ENCODE peak calls at places on chromosome 14, in nine cellular contexts. One of them, this sample, is unnamed. For H3K4me1, the result is how much of the 10 kb centered on the place peaks cover.

GRCh38 chr14:104690861-104691455 is 1.5 kb downstream of the INF2 start:
- DNase-seq in astrocyte: no peak
- DNase-seq in suprapubic skin: no peak
- DNase-seq in tibial nerve: no peak
- DNase-seq in esophagus squamous epithelium: no peak
- DNase-seq in CD8-positive, alpha-beta T cell: no peak
- DNase-seq in HCT116: no peak
- DNase-seq in colonic mucosa: no peak
- DNase-seq in SK-N-SH: no peak
- DNase-seq in this sample: no peak

GRCh38 chr14:99191663-99192621 is 80.1 kb downstream of the BCL11B start:
- DNase-seq in tibial nerve: no peak
- DNase-seq in colonic mucosa: peak
- DNase-seq in HCT116: no peak
- DNase-seq in esophagus squamous epithelium: no peak
- DNase-seq in SK-N-SH: no peak
- DNase-seq in suprapubic skin: no peak
- DNase-seq in CD8-positive, alpha-beta T cell: peak
- DNase-seq in astrocyte: peak
- DNase-seq in this sample: peak

GRCh38 chr14:102539544-102540309 is 30.2 kb upstream of the ANKRD9 start:
- DNase-seq in HCT116: no peak
- DNase-seq in suprapubic skin: no peak
- DNase-seq in SK-N-SH: peak
- DNase-seq in tibial nerve: no peak
- DNase-seq in colonic mucosa: no peak
- DNase-seq in esophagus squamous epithelium: no peak
- DNase-seq in CD8-positive, alpha-beta T cell: no peak
- DNase-seq in astrocyte: peak
- DNase-seq in this sample: peak

GRCh38 chr14:37901978-37902377 is 305.7 kb upstream of the SSTR1 start:
- DNase-seq in suprapubic skin: peak
- DNase-seq in CD8-positive, alpha-beta T cell: no peak
- DNase-seq in SK-N-SH: no peak
- DNase-seq in HCT116: no peak
- DNase-seq in tibial nerve: peak
- DNase-seq in astrocyte: peak
- DNase-seq in esophagus squamous epithelium: no peak
- DNase-seq in colonic mucosa: no peak
- DNase-seq in this sample: peak

GRCh38 chr14:71363961-71364360 is 456.7 kb downstream of the PCNX1 start:
- DNase-seq in suprapubic skin: no peak
- DNase-seq in SK-N-SH: no peak
- DNase-seq in colonic mucosa: no peak
- DNase-seq in CD8-positive, alpha-beta T cell: no peak
- DNase-seq in esophagus squamous epithelium: no peak
- DNase-seq in HCT116: no peak
- DNase-seq in tibial nerve: no peak
- DNase-seq in astrocyte: peak
- DNase-seq in this sample: no peak

GRCh38 chr14:32329146-32329545 is at the start of gene AKAP6:
- DNase-seq in tibial nerve: no peak
- DNase-seq in esophagus squamous epithelium: no peak
- DNase-seq in astrocyte: no peak
- DNase-seq in CD8-positive, alpha-beta T cell: no peak
- DNase-seq in colonic mucosa: no peak
- DNase-seq in SK-N-SH: peak
- DNase-seq in HCT116: no peak
- DNase-seq in suprapubic skin: no peak
- DNase-seq in this sample: no peak

GRCh38 chr14:43901950-43902349 is 605.1 kb downstream of the FSCB start:
- DNase-seq in SK-N-SH: no peak
- DNase-seq in astrocyte: no peak
- DNase-seq in suprapubic skin: no peak
- DNase-seq in esophagus squamous epithelium: no peak
- DNase-seq in CD8-positive, alpha-beta T cell: no peak
- DNase-seq in tibial nerve: no peak
- DNase-seq in colonic mucosa: no peak
- DNase-seq in HCT116: no peak
- DNase-seq in this sample: no peak

GRCh38 chr14:88195676-88196075 is 127.4 kb downstream of the KCNK10 start:
- DNase-seq in colonic mucosa: no peak
- DNase-seq in esophagus squamous epithelium: no peak
- DNase-seq in astrocyte: no peak
- DNase-seq in CD8-positive, alpha-beta T cell: no peak
- DNase-seq in HCT116: no peak
- DNase-seq in tibial nerve: no peak
- DNase-seq in suprapubic skin: no peak
- DNase-seq in SK-N-SH: peak
- DNase-seq in this sample: no peak

GRCh38 chr14:49999216-49999761 is 106.4 kb downstream of the ARF6 start:
- DNase-seq in astrocyte: peak
- DNase-seq in tibial nerve: peak
- DNase-seq in esophagus squamous epithelium: peak
- DNase-seq in SK-N-SH: peak
- DNase-seq in HCT116: peak
- DNase-seq in suprapubic skin: peak
- DNase-seq in CD8-positive, alpha-beta T cell: peak
- DNase-seq in colonic mucosa: peak
- DNase-seq in this sample: peak

GRCh38 chr14:78448483-78449094 is 278.4 kb downstream of the NRXN3 start:
- DNase-seq in tibial nerve: peak
- DNase-seq in esophagus squamous epithelium: no peak
- DNase-seq in SK-N-SH: peak
- DNase-seq in suprapubic skin: no peak
- DNase-seq in colonic mucosa: peak
- DNase-seq in HCT116: peak
- DNase-seq in CD8-positive, alpha-beta T cell: peak
- DNase-seq in astrocyte: no peak
- DNase-seq in this sample: peak

GRCh38 chr14:100076630-100077029 is 11.4 kb downstream of the EVL start:
- DNase-seq in esophagus squamous epithelium: no peak
- DNase-seq in suprapubic skin: peak
- DNase-seq in tibial nerve: no peak
- DNase-seq in SK-N-SH: no peak
- DNase-seq in colonic mucosa: no peak
- DNase-seq in CD8-positive, alpha-beta T cell: no peak
- DNase-seq in astrocyte: peak
- DNase-seq in HCT116: no peak
- DNase-seq in this sample: peak

GRCh38 chr14:102630405-102630804 is 38.0 kb downstream of the RCOR1 start:
- DNase-seq in astrocyte: no peak
- DNase-seq in tibial nerve: no peak
- DNase-seq in HCT116: no peak
- DNase-seq in colonic mucosa: no peak
- DNase-seq in suprapubic skin: no peak
- DNase-seq in CD8-positive, alpha-beta T cell: no peak
- DNase-seq in esophagus squamous epithelium: no peak
- DNase-seq in SK-N-SH: no peak
- DNase-seq in this sample: no peak

GRCh38 chr14:76509291-76509690 is 133.4 kb downstream of the ESRRB start:
- DNase-seq in CD8-positive, alpha-beta T cell: no peak
- DNase-seq in astrocyte: no peak
- DNase-seq in esophagus squamous epithelium: no peak
- DNase-seq in SK-N-SH: no peak
- DNase-seq in suprapubic skin: no peak
- DNase-seq in colonic mucosa: no peak
- DNase-seq in HCT116: no peak
- DNase-seq in tibial nerve: no peak
- DNase-seq in this sample: no peak

GRCh38 chr14:69615471-69616407 is 4.3 kb downstream of the SUSD6 start:
- DNase-seq in suprapubic skin: no peak
- DNase-seq in esophagus squamous epithelium: no peak
- DNase-seq in HCT116: no peak
- DNase-seq in CD8-positive, alpha-beta T cell: peak
- DNase-seq in tibial nerve: peak
- DNase-seq in astrocyte: peak
- DNase-seq in SK-N-SH: no peak
- DNase-seq in colonic mucosa: peak
- DNase-seq in this sample: peak

GRCh38 chr14:79383031-79383430 is 828.3 kb downstream of the DIO2 start:
- DNase-seq in esophagus squamous epithelium: no peak
- DNase-seq in tibial nerve: no peak
- DNase-seq in suprapubic skin: no peak
- DNase-seq in CD8-positive, alpha-beta T cell: no peak
- DNase-seq in HCT116: no peak
- DNase-seq in SK-N-SH: no peak
- DNase-seq in colonic mucosa: no peak
- DNase-seq in astrocyte: no peak
- DNase-seq in this sample: no peak

GRCh38 chr14:25887251-25887908 is 710.5 kb downstream of the NOVA1 start:
- DNase-seq in SK-N-SH: no peak
- DNase-seq in CD8-positive, alpha-beta T cell: no peak
- DNase-seq in HCT116: no peak
- DNase-seq in suprapubic skin: no peak
- DNase-seq in tibial nerve: no peak
- DNase-seq in esophagus squamous epithelium: no peak
- DNase-seq in astrocyte: peak
- DNase-seq in colonic mucosa: no peak
- DNase-seq in this sample: no peak

GRCh38 chr14:92903359-92903758 is 19.6 kb upstream of the CHGA start:
- DNase-seq in SK-N-SH: no peak
- DNase-seq in esophagus squamous epithelium: no peak
- DNase-seq in astrocyte: no peak
- DNase-seq in CD8-positive, alpha-beta T cell: peak
- DNase-seq in suprapubic skin: no peak
- DNase-seq in tibial nerve: no peak
- DNase-seq in HCT116: no peak
- DNase-seq in colonic mucosa: no peak
- DNase-seq in this sample: no peak

GRCh38 chr14:61132894-61133293 is 148.2 kb downstream of the TMEM30B start:
- DNase-seq in CD8-positive, alpha-beta T cell: no peak
- DNase-seq in SK-N-SH: no peak
- DNase-seq in HCT116: no peak
- DNase-seq in astrocyte: no peak
- DNase-seq in esophagus squamous epithelium: no peak
- DNase-seq in colonic mucosa: no peak
- DNase-seq in tibial nerve: no peak
- DNase-seq in suprapubic skin: no peak
- DNase-seq in this sample: no peak

GRCh38 chr14:46574976-46575375 is 76.6 kb downstream of the RPL10L start:
- DNase-seq in esophagus squamous epithelium: no peak
- DNase-seq in HCT116: no peak
- DNase-seq in colonic mucosa: no peak
- DNase-seq in astrocyte: no peak
- DNase-seq in tibial nerve: no peak
- DNase-seq in suprapubic skin: no peak
- DNase-seq in CD8-positive, alpha-beta T cell: no peak
- DNase-seq in SK-N-SH: no peak
- DNase-seq in this sample: no peak

GRCh38 chr14:43341921-43342320 is 1165.2 kb downstream of the FSCB start:
- DNase-seq in astrocyte: no peak
- DNase-seq in suprapubic skin: no peak
- DNase-seq in CD8-positive, alpha-beta T cell: no peak
- DNase-seq in HCT116: no peak
- DNase-seq in colonic mucosa: no peak
- DNase-seq in esophagus squamous epithelium: no peak
- DNase-seq in tibial nerve: no peak
- DNase-seq in SK-N-SH: no peak
- DNase-seq in this sample: no peak

GRCh38 chr14:30994681-30995620 is 30.5 kb upstream of the AP4S1 start:
- DNase-seq in suprapubic skin: no peak
- DNase-seq in CD8-positive, alpha-beta T cell: no peak
- DNase-seq in tibial nerve: no peak
- DNase-seq in esophagus squamous epithelium: no peak
- DNase-seq in SK-N-SH: no peak
- DNase-seq in HCT116: no peak
- DNase-seq in colonic mucosa: no peak
- DNase-seq in astrocyte: peak
- DNase-seq in this sample: no peak

GRCh38 chr14:68604822-68605221 is 188.0 kb downstream of the ZFP36L1 start:
- DNase-seq in HCT116: no peak
- DNase-seq in colonic mucosa: no peak
- DNase-seq in SK-N-SH: no peak
- DNase-seq in suprapubic skin: no peak
- DNase-seq in astrocyte: no peak
- DNase-seq in esophagus squamous epithelium: no peak
- DNase-seq in CD8-positive, alpha-beta T cell: no peak
- DNase-seq in tibial nerve: no peak
- DNase-seq in this sample: no peak

GRCh38 chr14:35402323-35403084 is 2.0 kb downstream of the NFKBIA start:
- DNase-seq in SK-N-SH: no peak
- DNase-seq in astrocyte: no peak
- DNase-seq in esophagus squamous epithelium: no peak
- DNase-seq in tibial nerve: no peak
- DNase-seq in HCT116: no peak
- DNase-seq in CD8-positive, alpha-beta T cell: peak
- DNase-seq in suprapubic skin: no peak
- DNase-seq in colonic mucosa: peak
- DNase-seq in this sample: no peak
- H3K4me1 ChIP-seq in SK-N-SH: under half
- H3K4me1 ChIP-seq in astrocyte: under half
- H3K4me1 ChIP-seq in esophagus squamous epithelium: under half
- H3K4me1 ChIP-seq in tibial nerve: half or more
- H3K4me1 ChIP-seq in HCT116: under half
- H3K4me1 ChIP-seq in CD8-positive, alpha-beta T cell: half or more
- H3K4me1 ChIP-seq in suprapubic skin: half or more
- H3K4me1 ChIP-seq in colonic mucosa: under half
- H3K4me1 ChIP-seq in this sample: half or more

GRCh38 chr14:22796087-22796707 is 19.0 kb downstream of the SLC7A7 start:
- DNase-seq in esophagus squamous epithelium: no peak
- DNase-seq in CD8-positive, alpha-beta T cell: no peak
- DNase-seq in HCT116: no peak
- DNase-seq in astrocyte: no peak
- DNase-seq in tibial nerve: no peak
- DNase-seq in colonic mucosa: no peak
- DNase-seq in SK-N-SH: no peak
- DNase-seq in suprapubic skin: no peak
- DNase-seq in this sample: no peak
- H3K4me3 ChIP-seq in esophagus squamous epithelium: no peak
- H3K4me3 ChIP-seq in CD8-positive, alpha-beta T cell: no peak
- H3K4me3 ChIP-seq in HCT116: no peak
- H3K4me3 ChIP-seq in astrocyte: no peak
- H3K4me3 ChIP-seq in tibial nerve: no peak
- H3K4me3 ChIP-seq in colonic mucosa: no peak
- H3K4me3 ChIP-seq in SK-N-SH: no peak
- H3K4me3 ChIP-seq in suprapubic skin: no peak
- H3K4me3 ChIP-seq in this sample: no peak

DNA sequence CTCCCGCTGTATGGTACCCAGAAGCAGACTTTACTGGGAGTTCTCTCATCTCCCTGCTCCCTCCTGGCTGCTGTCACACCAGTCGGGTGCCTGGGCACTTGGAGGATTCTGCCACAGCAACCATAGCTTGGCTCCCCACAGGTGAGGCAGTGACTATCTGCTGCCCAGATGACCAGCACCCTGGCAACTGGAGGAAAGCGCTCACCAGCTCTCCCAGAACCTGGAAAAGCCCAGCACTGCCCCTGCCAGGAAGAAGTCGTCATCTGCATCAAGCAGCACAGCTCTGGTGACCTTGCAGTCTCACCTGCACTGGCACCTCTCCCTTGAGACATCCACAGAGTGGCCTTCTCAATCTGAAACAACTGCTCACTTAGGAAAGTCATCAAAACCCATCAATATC is 31.9 kb upstream of the TC2N start:
- DNase-seq in CD8-positive, alpha-beta T cell: no peak
- DNase-seq in astrocyte: no peak
- DNase-seq in HCT116: no peak
- DNase-seq in SK-N-SH: no peak
- DNase-seq in colonic mucosa: peak
- DNase-seq in suprapubic skin: no peak
- DNase-seq in tibial nerve: no peak
- DNase-seq in esophagus squamous epithelium: no peak
- DNase-seq in this sample: no peak
- TF ChIP-seq CTCF in CD8-positive, alpha-beta T cell: no peak
- TF ChIP-seq CTCF in astrocyte: no peak
- TF ChIP-seq CTCF in HCT116: peak
- TF ChIP-seq CTCF in SK-N-SH: peak
- TF ChIP-seq CTCF in colonic mucosa: peak
- TF ChIP-seq CTCF in suprapubic skin: no peak
- TF ChIP-seq CTCF in tibial nerve: no peak
- TF ChIP-seq CTCF in esophagus squamous epithelium: no peak
- TF ChIP-seq CTCF in this sample: no peak

GRCh38 chr14:72790887-72791566 is 102.9 kb downstream of the DPF3 start:
- DNase-seq in tibial nerve: no peak
- DNase-seq in SK-N-SH: no peak
- DNase-seq in esophagus squamous epithelium: no peak
- DNase-seq in suprapubic skin: no peak
- DNase-seq in CD8-positive, alpha-beta T cell: no peak
- DNase-seq in colonic mucosa: no peak
- DNase-seq in HCT116: no peak
- DNase-seq in astrocyte: no peak
- DNase-seq in this sample: peak
- H3K4me1 ChIP-seq in tibial nerve: under half
- H3K4me1 ChIP-seq in SK-N-SH: under half
- H3K4me1 ChIP-seq in esophagus squamous epithelium: under half
- H3K4me1 ChIP-seq in suprapubic skin: under half
- H3K4me1 ChIP-seq in CD8-positive, alpha-beta T cell: under half
- H3K4me1 ChIP-seq in colonic mucosa: under half
- H3K4me1 ChIP-seq in HCT116: under half
- H3K4me1 ChIP-seq in astrocyte: under half
- H3K4me1 ChIP-seq in this sample: half or more